ENCODE peak calls at places on chromosomes 5 and 9, in seven cellular contexts. Y, T, O, K, R, S and G are unnamed samples.

GRCh38 chr5:7616897-7617296 is 221.0 kb downstream of the ADCY2 start:
- DNase-seq in Y (no peak), T (no peak), O (no peak), K (no peak), R (no peak), S (no peak), G (no peak)

GRCh38 chr5:98428806-98429205 is 344.7 kb upstream of the RGMB start:
- DNase-seq in Y (no peak), T (no peak), O (no peak), K (no peak), R (no peak), S (no peak), G (no peak)

GRCh38 chr9:2623866-2624682 is 2.5 kb downstream of the VLDLR start:
- DNase-seq in Y (no peak), T (no peak), O (no peak), K (no peak), R (no peak), S (no peak), G (no peak)

GRCh38 chr5:59660737-59661136 is 232.8 kb downstream of the PDE4D start:
- DNase-seq in Y (peak), T (no peak), O (no peak), K (no peak), R (no peak), S (no peak), G (no peak)

GRCh38 chr9:85502815-85503643 is 238.7 kb downstream of the AGTPBP1 start:
- DNase-seq in Y (no peak), T (no peak), O (no peak), K (no peak), R (no peak), S (no peak), G (no peak)

GRCh38 chr9:135769489-135770202 is 67.7 kb downstream of the KCNT1 start:
- DNase-seq in Y (no peak), T (no peak), O (no peak), K (no peak), R (no peak), S (no peak), G (no peak)

GRCh38 chr9:89639367-89639795 is 34.6 kb downstream of the GADD45G start:
- DNase-seq in Y (no peak), T (no peak), O (peak), K (no peak), R (no peak), S (peak), G (peak)

GRCh38 chr5:172830876-172831662 is 3.0 kb upstream of the ERGIC1 start:
- DNase-seq in Y (no peak), T (no peak), O (no peak), K (no peak), R (no peak), S (no peak), G (no peak)

GRCh38 chr5:142290574-142291299 is 34.1 kb downstream of the SPRY4 start:
- DNase-seq in Y (no peak), T (no peak), O (no peak), K (no peak), R (no peak), S (no peak), G (no peak)

GRCh38 chr9:36092509-36093215 is 43.9 kb upstream of the GLIPR2 start:
- DNase-seq in Y (no peak), T (no peak), O (no peak), K (peak), R (no peak), S (no peak), G (no peak)

GRCh38 chr5:158807-159447 is 32.4 kb upstream of the LRRC14B start:
- DNase-seq in Y (peak), T (no peak), O (no peak), K (no peak), R (no peak), S (no peak), G (no peak)

GRCh38 chr5:891117-891836 is 1.3 kb downstream of the BRD9 start:
- DNase-seq in Y (peak), T (no peak), O (no peak), K (no peak), R (no peak), S (no peak), G (no peak)

GRCh38 chr9:133210202-133210532 is 1.1 kb upstream of the OBP2B start:
- DNase-seq in Y (no peak), T (no peak), O (no peak), K (no peak), R (no peak), S (no peak), G (no peak)

GRCh38 chr5:140356878-140357730 is 2.9 kb upstream of the SLC4A9 start:
- DNase-seq in Y (no peak), T (no peak), O (no peak), K (no peak), R (no peak), S (no peak), G (no peak)

GRCh38 chr9:80968611-80969010 is 720.7 kb downstream of the TLE1 start:
- DNase-seq in Y (no peak), T (no peak), O (no peak), K (no peak), R (no peak), S (no peak), G (no peak)

GRCh38 chr5:91151947-91152346 is 231.2 kb downstream of the ARRDC3 start:
- DNase-seq in Y (no peak), T (no peak), O (no peak), K (no peak), R (no peak), S (no peak), G (no peak)

GRCh38 chr5:178115136-178115834 is 2.0 kb downstream of the N4BP3 start:
- DNase-seq in Y (no peak), T (no peak), O (no peak), K (no peak), R (no peak), S (no peak), G (no peak)

GRCh38 chr5:149979898-149980297 is 19.3 kb downstream of the SLC26A2 start:
- DNase-seq in Y (no peak), T (no peak), O (no peak), K (no peak), R (no peak), S (no peak), G (no peak)

GRCh38 chr9:38132956-38133355 is 63.9 kb upstream of the SHB start:
- DNase-seq in Y (no peak), T (no peak), O (no peak), K (no peak), R (no peak), S (no peak), G (no peak)

GRCh38 chr5:83925952-83926351 is 205.3 kb upstream of the HAPLN1 start:
- DNase-seq in Y (no peak), T (no peak), O (no peak), K (no peak), R (no peak), S (no peak), G (no peak)

GRCh38 chr9:128821584-128822406 is 3.5 kb downstream of the ENDOG start:
- DNase-seq in Y (no peak), T (no peak), O (no peak), K (no peak), R (no peak), S (peak), G (no peak)

GRCh38 chr5:1654786-1655495 is 131.2 kb upstream of the LPCAT1 start:
- DNase-seq in Y (no peak), T (no peak), O (no peak), K (no peak), R (no peak), S (no peak), G (no peak)

GRCh38 chr9:137454145-137454505 is 5.0 kb downstream of the NSMF start:
- DNase-seq in Y (no peak), T (no peak), O (no peak), K (no peak), R (no peak), S (peak), G (no peak)

GRCh38 chr9:108316066-108316465 is 539.7 kb downstream of the ACTL7B start:
- DNase-seq in Y (no peak), T (no peak), O (no peak), K (no peak), R (no peak), S (no peak), G (no peak)

GRCh38 chr5:107668933-107669542 is 1.7 kb downstream of the EFNA5 start:
- DNase-seq in Y (no peak), T (no peak), O (no peak), K (no peak), R (no peak), S (no peak), G (no peak)

GRCh38 chr5:96909435-96909834 is 26.4 kb upstream of the LNPEP start:
- DNase-seq in Y (no peak), T (no peak), O (no peak), K (no peak), R (no peak), S (no peak), G (no peak)

GRCh38 chr5:176611435-176611834 is 1.5 kb upstream of the GPRIN1 start:
- DNase-seq in Y (peak), T (no peak), O (no peak), K (peak), R (no peak), S (peak), G (no peak)

GRCh38 chr9:108444400-108445358 is 411.1 kb downstream of the ACTL7B start:
- DNase-seq in Y (no peak), T (peak), O (no peak), K (no peak), R (no peak), S (no peak), G (no peak)

GRCh38 chr5:133891390-133891789 is 77.0 kb downstream of the C5orf15 start:
- DNase-seq in Y (no peak), T (no peak), O (no peak), K (no peak), R (no peak), S (no peak), G (peak)

GRCh38 chr5:172490739-172491461 is 36.6 kb upstream of the SH3PXD2B start:
- DNase-seq in Y (no peak), T (no peak), O (no peak), K (no peak), R (no peak), S (no peak), G (no peak)

GRCh38 chr9:105633373-105633772 is 28.9 kb upstream of the TAL2 start:
- DNase-seq in Y (no peak), T (no peak), O (no peak), K (no peak), R (no peak), S (no peak), G (no peak)

GRCh38 chr9:95721132-95721531 is 154.4 kb upstream of the ERCC6L2 start:
- DNase-seq in Y (no peak), T (no peak), O (no peak), K (no peak), R (no peak), S (no peak), G (no peak)

GRCh38 chr5:114450516-114450909 is 88.6 kb downstream of the KCNN2 start:
- DNase-seq in Y (no peak), T (no peak), O (no peak), K (no peak), R (no peak), S (no peak), G (no peak)

GRCh38 chr5:91266184-91266705 is 116.9 kb downstream of the ARRDC3 start:
- DNase-seq in Y (peak), T (no peak), O (no peak), K (no peak), R (no peak), S (no peak), G (no peak)

GRCh38 chr9:114310471-114311450 is 12.1 kb upstream of the ORM1 start:
- DNase-seq in Y (no peak), T (no peak), O (no peak), K (no peak), R (no peak), S (no peak), G (no peak)

GRCh38 chr9:107569171-107569570 is 79.6 kb upstream of the KLF4 start:
- DNase-seq in Y (no peak), T (no peak), O (no peak), K (no peak), R (no peak), S (no peak), G (no peak)

GRCh38 chr9:126860757-126861466 is 473 bp downstream of the ZBTB34 start:
- DNase-seq in Y (peak), T (no peak), O (no peak), K (no peak), R (no peak), S (peak), G (no peak)

GRCh38 chr5:177479774-177480173 is 6.3 kb upstream of the DBN1 start:
- DNase-seq in Y (no peak), T (no peak), O (no peak), K (no peak), R (no peak), S (no peak), G (no peak)